ENCODE peak calls at places on chromosome 6, in four cellular contexts. W is kidney tubule cell, R is SW 1271, Y is T-helper 2 cell. F is an unnamed sample.

GRCh38 chr6:138483911-138484731 is 15.2 kb downstream of the NHSL1 start:
- DNase-seq in Y (no peak), R (no peak), W (no peak), F (no peak)

GRCh38 chr6:166029506-166029905 is 138.1 kb downstream of the TBXT start:
- DNase-seq in R (no peak), W (no peak), Y (no peak), F (no peak)

GRCh38 chr6:156757849-156758248 is 19.3 kb upstream of the ARID1B start:
- DNase-seq in R (no peak), Y (no peak), W (no peak), F (no peak)

GRCh38 chr6:75130784-75131183 is 75.1 kb downstream of the COL12A1 start:
- DNase-seq in R (no peak), W (no peak), Y (no peak), F (no peak)

GRCh38 chr6:76835289-76835688 is 628.0 kb downstream of the HTR1B start:
- DNase-seq in Y (no peak), R (no peak), W (no peak), F (no peak)

GRCh38 chr6:156250593-156250992 is 526.6 kb upstream of the ARID1B start:
- DNase-seq in Y (no peak), W (peak; percentile 50), R (no peak), F (no peak)

GRCh38 chr6:166926748-166927147 is 29.6 kb downstream of the RNASET2 start:
- DNase-seq in R (no peak), W (no peak), Y (no peak), F (no peak)

GRCh38 chr6:121504227-121504626 is 68.8 kb downstream of the GJA1 start:
- DNase-seq in Y (no peak), W (peak; percentile 90), R (peak; percentile 6), F (no peak)

GRCh38 chr6:144327081-144327480 is 41.9 kb downstream of the UTRN start:
- DNase-seq in Y (no peak), W (no peak), R (no peak), F (no peak)

GRCh38 chr6:153001767-153002612 is 519 bp downstream of the MTRF1L start:
- DNase-seq in W (peak; percentile 30), R (peak; percentile 31), Y (no peak), F (no peak)

GRCh38 chr6:116287668-116288282 is 8.0 kb upstream of the TSPYL1 start:
- DNase-seq in R (peak; percentile 65), Y (no peak), W (peak; percentile 74), F (no peak)

GRCh38 chr6:4309540-4309939 is 174.2 kb upstream of the ECI2 start:
- DNase-seq in R (no peak), Y (no peak), W (no peak), F (no peak)